ENCODE peak calls at places on chromosomes 13 and 19, in ten cellular contexts. J is HS-5; X is CD8-positive, alpha-beta T cell; S is HFFc6; B is activated T-helper 2 cell treated with anti-CD3 and anti-CD28 coated beads, Interferon-gamma antibody, Interleukin-2, Interleukin-4, amounts not matched to agents 10 μg/mL and 5 μg/mL and 100 μg/mL, durations not matched to agents 14 hours and 24 hours and 36 hours; T is LoVo; Z is iris pigment epithelial cell; M is activated naive CD4-positive, alpha-beta T cell treated with anti-CD3 and anti-CD28 coated beads, Interleukin-2, amount 10 ng/mL, durations not matched to agents 7 days and 5 days; K is testis; G is GM12865. R is an unnamed sample.

GRCh38 chr19:49430678-49431329 is 5.6 kb downstream of the GFY start:
- DNase-seq in T (no peak), J (no peak), S (no peak), G (no peak), B (no peak), M (peak), K (no peak), Z (no peak), X (no peak), R (no peak)

GRCh38 chr13:43153436-43154082 is 130.2 kb downstream of the DNAJC15 start:
- DNase-seq in S (peak), Z (peak), T (peak), G (no peak), J (peak), B (no peak), K (no peak), X (no peak), M (no peak), R (no peak)

GRCh38 chr13:88124142-88124541 is 453.0 kb downstream of the SLITRK5 start:
- DNase-seq in J (no peak), B (no peak), Z (no peak), X (no peak), K (no peak), M (no peak), T (no peak), G (no peak), S (no peak), R (no peak)

GRCh38 chr13:39226359-39226758 is 188.1 kb downstream of the NHLRC3 start:
- DNase-seq in X (no peak), Z (no peak), G (no peak), T (no peak), M (no peak), S (no peak), J (no peak), K (peak), B (no peak), R (no peak)

GRCh38 chr19:38023245-38023644 is 116.2 kb downstream of the SIPA1L3 start:
- DNase-seq in T (no peak), B (no peak), J (no peak), X (no peak), G (no peak), M (no peak), S (peak), K (no peak), Z (peak), R (no peak)

GRCh38 chr19:10520652-10521318 is 3.5 kb upstream of the S1PR5 start:
- DNase-seq in T (no peak), J (no peak), G (no peak), K (no peak), B (no peak), Z (no peak), X (no peak), M (no peak), S (no peak), R (no peak)

GRCh38 chr13:24199016-24199415 is 38.5 kb downstream of the SPATA13 start:
- DNase-seq in B (no peak), G (no peak), K (no peak), T (no peak), S (no peak), M (no peak), X (no peak), Z (no peak), J (no peak), R (no peak)

GRCh38 chr19:56476671-56477428 is at the start of gene ZNF667:
- DNase-seq in B (no peak), G (no peak), J (peak), X (peak), Z (peak), S (peak), M (peak), K (peak), T (no peak), R (peak)

GRCh38 chr19:41897181-41897580 is 14.2 kb downstream of the ARHGEF1 start:
- DNase-seq in Z (no peak), K (no peak), X (no peak), M (no peak), T (no peak), J (no peak), G (no peak), S (no peak), B (no peak), R (no peak)

GRCh38 chr19:8702350-8702749 is 3.8 kb upstream of the ACTL9 start:
- DNase-seq in M (peak), K (no peak), T (no peak), G (no peak), Z (no peak), X (no peak), B (peak), J (no peak), S (no peak), R (no peak)

GRCh38 chr19:42108527-42109389 is 23.5 kb downstream of the POU2F2 start:
- DNase-seq in J (peak), B (peak), Z (peak), G (peak), X (peak), T (peak), K (peak), M (peak), S (peak), R (peak)

GRCh38 chr19:53771133-53771532 is 53.0 kb downstream of the NLRP12 start:
- DNase-seq in S (no peak), T (no peak), M (no peak), B (no peak), J (no peak), Z (no peak), K (no peak), G (no peak), X (no peak), R (no peak)

GRCh38 chr19:30444253-30444671 is 72.1 kb downstream of the ZNF536 start:
- DNase-seq in J (no peak), B (no peak), T (no peak), S (no peak), K (no peak), G (no peak), M (no peak), X (no peak), Z (no peak), R (no peak)

GRCh38 chr19:15456871-15457700 is 7.3 kb downstream of the RASAL3 start:
- DNase-seq in J (no peak), K (peak), T (no peak), M (peak), X (no peak), G (peak), B (no peak), S (no peak), Z (no peak), R (no peak)

GRCh38 chr19:1725100-1726064 is 27.9 kb upstream of the ONECUT3 start:
- DNase-seq in X (no peak), Z (peak), M (peak), S (no peak), B (peak), T (peak), K (peak), J (no peak), G (no peak), R (peak)

GRCh38 chr19:19552811-19553210 is 14.7 kb downstream of the CILP2 start:
- DNase-seq in B (no peak), T (peak), S (no peak), J (no peak), K (no peak), M (peak), X (no peak), G (peak), Z (peak), R (no peak)

GRCh38 chr13:73657821-73658540 is 476.2 kb downstream of the KLF12 start:
- DNase-seq in K (peak), G (no peak), X (no peak), T (no peak), J (no peak), Z (peak), M (no peak), S (no peak), B (no peak), R (peak)

GRCh38 chr13:35471466-35472307 is 4.8 kb downstream of the MAB21L1 start:
- DNase-seq in G (no peak), M (no peak), B (no peak), S (no peak), K (no peak), X (no peak), J (no peak), Z (peak), T (no peak), R (no peak)

GRCh38 chr19:51324082-51324481 is 12.6 kb downstream of the IGLON5 start:
- DNase-seq in M (no peak), G (no peak), K (no peak), S (no peak), T (no peak), B (no peak), J (no peak), X (no peak), Z (no peak), R (no peak)

R was measured in pons.